ENCODE peak calls at places on chromosomes 11 and 22, in four cellular contexts. H is GM13976, K is left ventricle myocardium inferior, F is fibroblast of lung. D is an unnamed sample.

GRCh38 chr11:93817426-93818348 is 32.7 kb downstream of the VSTM5 start:
- DNase-seq in F (no peak), H (no peak), K (no peak), D (no peak)

GRCh38 chr11:68956142-68956541 is 24.6 kb downstream of the MRGPRD start:
- DNase-seq in F (no peak), H (peak), K (no peak), D (no peak)

GRCh38 chr11:33997473-33998347 is 53.8 kb upstream of the CAPRIN1 start:
- DNase-seq in H (no peak), K (no peak), F (peak), D (peak)

GRCh38 chr11:85811624-85812023 is 683 bp upstream of the SYTL2 start:
- DNase-seq in F (no peak), K (no peak), H (no peak), D (no peak)

GRCh38 chr22:49234459-49234858 is 593.2 kb downstream of the BRD1 start:
- DNase-seq in F (no peak), K (no peak), H (no peak), D (no peak)

GRCh38 chr22:39671936-39672335 is 101.4 kb downstream of the CACNA1I start:
- DNase-seq in H (no peak), F (no peak), K (no peak), D (no peak)

GRCh38 chr11:86508604-86509471 is 134.2 kb downstream of the CCDC81 start:
- DNase-seq in H (no peak), K (no peak), F (no peak), D (peak)

GRCh38 chr11:114115406-114116054 is 56.0 kb downstream of the ZBTB16 start:
- DNase-seq in K (no peak), F (no peak), H (no peak), D (no peak)

GRCh38 chr11:29024386-29024785 is 916.2 kb downstream of the METTL15 start:
- DNase-seq in H (no peak), F (peak), K (no peak), D (no peak)

GRCh38 chr11:34234086-34234740 is 123.6 kb downstream of the ABTB2 start:
- DNase-seq in H (peak), K (no peak), F (no peak), D (peak)

GRCh38 chr22:45886502-45886901 is 90.5 kb downstream of the WNT7B start:
- DNase-seq in K (peak), F (no peak), H (no peak), D (no peak)

GRCh38 chr11:76243157-76243556 is 36.9 kb upstream of the WNT11 start:
- DNase-seq in H (no peak), K (no peak), F (no peak), D (no peak)

GRCh38 chr11:44506375-44507016 is 59.0 kb upstream of the CD82 start:
- DNase-seq in K (no peak), F (no peak), H (no peak), D (peak)

GRCh38 chr11:96197221-96197620 is 145.8 kb downstream of the MAML2 start:
- DNase-seq in H (no peak), K (no peak), F (peak), D (no peak)

GRCh38 chr22:48226026-48227013 is 1463.9 kb downstream of the TBC1D22A start:
- DNase-seq in K (no peak), H (no peak), F (no peak), D (no peak)

GRCh38 chr11:78253797-78254196 is 65.1 kb downstream of the USP35 start:
- DNase-seq in F (no peak), K (no peak), H (no peak), D (no peak)

GRCh38 chr11:16604784-16605439 is 133.5 kb upstream of the C11orf58 start:
- DNase-seq in H (peak), K (peak), F (peak), D (peak)

GRCh38 chr11:80165763-80166162 is 724.9 kb upstream of the TENM4 start:
- DNase-seq in H (no peak), F (no peak), K (no peak), D (peak)

GRCh38 chr11:77051511-77051910 is 15.3 kb upstream of the CAPN5 start:
- DNase-seq in H (no peak), K (no peak), F (no peak), D (peak)

GRCh38 chr22:48491451-48491941 is 1336.2 kb downstream of the BRD1 start:
- DNase-seq in H (no peak), K (no peak), F (no peak), D (no peak)

GRCh38 chr11:102457865-102458264 is 5.3 kb upstream of the TMEM123 start:
- DNase-seq in F (no peak), H (no peak), K (no peak), D (peak)

GRCh38 chr11:82229346-82229745 is 504.3 kb downstream of the FAM181B start:
- DNase-seq in F (peak), K (no peak), H (no peak), D (peak)

GRCh38 chr11:70233511-70233919 is 30.4 kb downstream of the FADD start:
- DNase-seq in K (no peak), H (no peak), F (peak), D (peak)

GRCh38 chr11:14304601-14305000 is 54.4 kb downstream of the RRAS2 start:
- DNase-seq in H (no peak), F (no peak), K (no peak), D (no peak)

GRCh38 chr11:70142171-70142875 is 60.8 kb upstream of the FADD start:
- DNase-seq in H (no peak), F (no peak), K (no peak), D (no peak)

GRCh38 chr22:42282943-42283287 is 12.5 kb upstream of the TCF20 start:
- DNase-seq in K (no peak), F (no peak), H (no peak), D (no peak)

GRCh38 chr22:36334081-36334831 is 53.5 kb downstream of the MYH9 start:
- DNase-seq in K (peak), F (no peak), H (no peak), D (no peak)

GRCh38 chr11:86456075-86456939 is 81.6 kb downstream of the CCDC81 start:
- DNase-seq in K (peak), F (peak), H (peak), D (peak)

GRCh38 chr11:15819679-15820286 is 536.6 kb downstream of the SOX6 start:
- DNase-seq in H (peak), F (peak), K (peak), D (peak)

GRCh38 chr11:37320921-37321320 is 722.9 kb upstream of the RAG2 start:
- DNase-seq in H (no peak), K (no peak), F (peak), D (no peak)

GRCh38 chr11:111460340-111460739 is 51.8 kb downstream of the BTG4 start:
- DNase-seq in H (no peak), K (no peak), F (no peak), D (no peak)

GRCh38 chr22:21042978-21043855 is 2.5 kb upstream of the LRRC74B start:
- DNase-seq in K (no peak), F (no peak), H (peak), D (no peak)

GRCh38 chr11:57330029-57330428 is 5.3 kb upstream of the TNKS1BP1 start:
- DNase-seq in F (no peak), K (no peak), H (no peak), D (no peak)

GRCh38 chr11:90803781-90804180 is 580.9 kb upstream of the CHORDC1 start:
- DNase-seq in F (no peak), H (no peak), K (no peak), D (peak)

GRCh38 chr11:62980133-62980760 is 4.5 kb downstream of the SLC22A6 start:
- DNase-seq in F (peak), H (no peak), K (no peak), D (peak)

GRCh38 chr11:62976109-62976508 is 8.7 kb downstream of the SLC22A6 start:
- DNase-seq in K (no peak), F (no peak), H (no peak), D (no peak)

DNA sequence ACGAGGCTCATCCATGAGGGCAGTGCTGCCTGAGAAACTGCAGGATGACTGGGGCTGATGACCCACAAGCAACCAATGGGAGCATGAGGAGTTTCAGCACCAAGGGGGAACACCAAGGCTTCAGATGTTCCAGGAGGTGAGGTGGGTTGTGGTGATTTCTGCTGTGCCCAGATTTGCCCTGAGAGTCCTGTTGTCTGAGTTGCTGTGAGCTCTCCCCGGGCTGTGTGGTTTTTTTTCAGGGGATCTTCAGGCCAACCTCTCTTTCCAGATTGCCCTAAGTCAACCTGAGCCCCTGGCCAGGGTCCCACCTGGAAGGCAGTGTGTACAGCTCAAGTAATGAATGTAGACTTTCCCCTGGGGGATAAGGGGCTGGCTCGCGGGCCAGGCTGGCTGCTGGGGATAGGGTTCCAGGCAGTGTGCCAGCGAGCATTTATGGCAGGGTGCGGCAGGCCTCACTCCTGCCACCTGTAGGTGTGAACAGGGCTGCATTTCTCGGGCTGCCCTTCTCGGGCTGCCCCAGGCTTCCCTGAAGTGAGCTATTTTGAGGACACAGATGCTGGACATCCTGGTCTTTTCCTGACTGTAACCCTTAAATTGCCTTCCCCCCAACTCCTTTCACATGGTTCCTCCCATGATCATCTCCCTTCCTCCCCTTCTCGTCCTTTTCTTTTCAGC is 9.8 kb downstream of the SLC22A6 start:
- DNase-seq in K (peak), F (no peak), H (no peak), D (peak)
- TF ChIP-seq CTCF in K (peak), F (no peak), H (peak), D (peak)

GRCh38 chr22:22684605-22685561 is 40.5 kb downstream of the GGTLC2 start:
- DNase-seq in H (peak), K (no peak), F (peak), D (peak)
- TF ChIP-seq CTCF in H (peak), K (peak), F (no peak), D (peak)

DNA sequence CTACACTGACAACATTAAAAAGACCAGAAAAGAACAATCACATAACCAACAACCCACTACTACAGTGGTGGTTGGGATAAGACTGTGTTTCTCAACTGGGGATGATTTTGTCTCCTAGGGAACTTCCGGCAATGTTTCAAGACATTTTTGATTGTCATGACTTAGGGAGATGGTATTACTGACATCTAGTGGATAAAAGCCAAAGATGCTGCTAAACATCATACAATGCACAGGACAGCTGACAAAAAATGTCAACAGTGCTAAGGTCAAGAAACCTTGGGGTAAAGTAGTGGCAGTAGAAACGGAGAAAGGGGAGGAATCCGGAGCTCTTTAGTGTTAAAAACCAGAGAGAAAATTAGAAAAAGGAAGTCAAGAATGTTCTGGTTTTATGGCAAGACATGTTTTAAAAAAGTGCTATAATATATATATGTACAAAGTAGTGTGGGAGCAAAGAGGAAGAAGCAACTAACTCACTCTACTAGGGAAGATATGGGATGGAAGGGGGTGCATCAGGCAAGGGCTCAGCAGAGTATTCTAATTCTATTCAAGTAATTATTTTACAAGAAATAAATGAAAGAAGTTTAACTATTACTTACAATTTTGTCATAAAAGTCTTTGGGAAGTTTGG is 37.2 kb downstream of the CKAP5 start:
- DNase-seq in H (no peak), K (no peak), F (peak), D (peak)
- TF ChIP-seq CTCF in H (no peak), K (peak), F (no peak), D (peak)

GRCh38 chr11:46522682-46523281 is 71.0 kb downstream of the AMBRA1 start:
- DNase-seq in H (no peak), K (no peak), F (no peak), D (no peak)
- TF ChIP-seq CTCF in H (no peak), K (no peak), F (no peak), D (no peak)

DNA sequence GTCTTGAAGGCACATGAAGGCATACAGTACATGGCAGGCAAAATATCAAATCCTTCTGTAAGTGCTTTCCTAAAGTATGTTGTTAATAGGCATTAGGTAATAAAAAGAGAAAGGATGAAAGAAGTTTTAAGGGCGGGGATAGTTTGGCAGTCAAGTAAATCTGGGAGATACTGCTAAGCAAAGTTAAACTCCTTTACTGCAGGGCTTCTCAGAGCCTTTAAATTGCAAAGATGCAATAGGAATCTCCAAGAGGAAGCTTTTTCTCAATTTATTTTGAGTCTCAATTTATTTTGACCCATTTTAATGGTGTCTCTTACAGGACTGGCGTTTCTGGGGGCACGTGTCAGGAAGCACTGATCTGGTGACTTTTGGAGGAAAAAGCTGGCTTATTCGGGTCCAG is 12.8 kb upstream of the PHF21A start:
- DNase-seq in F (no peak), H (no peak), K (no peak), D (no peak)
- TF ChIP-seq CTCF in F (no peak), H (no peak), K (no peak), D (no peak)

GRCh38 chr11:129974672-129975071 is 28.0 kb downstream of the PRDM10 start:
- DNase-seq in K (no peak), F (no peak), H (no peak), D (no peak)

GRCh38 chr11:129976371-129976770 is 26.3 kb downstream of the PRDM10 start:
- DNase-seq in K (no peak), F (no peak), H (no peak), D (no peak)

GRCh38 chr11:129975543-129975942 is 27.1 kb downstream of the PRDM10 start:
- DNase-seq in K (no peak), H (no peak), F (no peak), D (no peak)

GRCh38 chr11:129979046-129979605 is 23.5 kb downstream of the PRDM10 start:
- DNase-seq in H (no peak), K (no peak), F (no peak), D (no peak)

DNA sequence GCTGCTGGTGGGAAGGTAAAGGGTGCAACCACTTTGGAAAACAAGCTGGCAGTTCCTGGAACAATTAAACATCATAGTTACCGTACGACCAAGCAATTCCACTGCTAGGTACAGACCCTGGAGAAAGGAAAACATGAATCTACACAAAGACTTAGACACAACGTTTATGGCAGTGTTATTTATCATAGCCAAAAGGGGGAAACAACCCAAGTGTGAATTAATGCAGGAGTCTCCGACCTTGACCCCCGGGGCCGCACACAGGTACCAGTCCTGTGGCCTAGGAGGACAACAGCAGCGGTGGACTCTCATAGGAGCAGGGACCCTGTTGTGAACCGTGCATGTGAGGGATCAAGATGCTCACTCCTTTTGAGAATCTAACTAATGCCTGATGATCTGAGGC is 22.5 kb downstream of the PRDM10 start:
- DNase-seq in K (no peak), F (no peak), H (no peak), D (no peak)
- TF ChIP-seq CTCF in K (no peak), F (no peak), H (no peak), D (no peak)

GRCh38 chr11:121890377-121890776 is 225.6 kb downstream of the BLID start:
- DNase-seq in F (peak), K (no peak), H (no peak), D (peak)

GRCh38 chr11:121887564-121887963 is 228.5 kb downstream of the BLID start:
- DNase-seq in H (no peak), K (no peak), F (no peak), D (no peak)

GRCh38 chr11:121889931-121890330 is 226.1 kb downstream of the BLID start:
- DNase-seq in K (no peak), H (no peak), F (peak), D (peak)

GRCh38 chr11:121891134-121891533 is 224.9 kb downstream of the BLID start:
- DNase-seq in H (no peak), F (no peak), K (no peak), D (no peak)

GRCh38 chr11:121889168-121889567 is 226.8 kb downstream of the BLID start:
- DNase-seq in F (peak), K (no peak), H (no peak), D (peak)
- TF ChIP-seq CTCF in F (no peak), K (no peak), H (no peak), D (no peak)

D was measured in MCF 10A.